ENCODE peak calls at places on chromosomes 11 and 22, in ten cellular contexts. One of them, this sample, is unnamed.

GRCh38 chr22:35608088-35608487 is 9.0 kb downstream of the MB start:
- DNase-seq in HFFc6: no peak
- DNase-seq in H54: no peak
- DNase-seq in retina: no peak
- DNase-seq in suprapubic skin: no peak
- DNase-seq in cardiac fibroblast: no peak
- DNase-seq in Daoy: no peak
- DNase-seq in stimulated activated CD4-positive, alpha-beta T cell treated with anti-CD3 and anti-CD28 coated beads, Interleukin-12 subunit alpha, Interleukin-12 subunit beta, amount 100 ng/mL, for 4 hours: no peak
- DNase-seq in ELR: no peak
- DNase-seq in GM06990: no peak
- DNase-seq in this sample: no peak

GRCh38 chr11:76605338-76606074 is 65.0 kb downstream of the LRRC32 start:
- DNase-seq in retina: no peak
- DNase-seq in GM06990: no peak
- DNase-seq in stimulated activated CD4-positive, alpha-beta T cell treated with anti-CD3 and anti-CD28 coated beads, Interleukin-12 subunit alpha, Interleukin-12 subunit beta, amount 100 ng/mL, for 4 hours: no peak
- DNase-seq in suprapubic skin: peak; percentile 56
- DNase-seq in Daoy: no peak
- DNase-seq in ELR: no peak
- DNase-seq in cardiac fibroblast: no peak
- DNase-seq in HFFc6: no peak
- DNase-seq in H54: no peak
- DNase-seq in this sample: no peak

GRCh38 chr11:119120639-119121007 is 757 bp upstream of the HINFP start:
- DNase-seq in suprapubic skin: no peak
- DNase-seq in stimulated activated CD4-positive, alpha-beta T cell treated with anti-CD3 and anti-CD28 coated beads, Interleukin-12 subunit alpha, Interleukin-12 subunit beta, amount 100 ng/mL, for 4 hours: no peak
- DNase-seq in Daoy: peak; percentile 39
- DNase-seq in cardiac fibroblast: peak; percentile 44
- DNase-seq in ELR: peak; percentile 41
- DNase-seq in H54: no peak
- DNase-seq in GM06990: no peak
- DNase-seq in retina: no peak
- DNase-seq in HFFc6: peak; percentile 38
- DNase-seq in this sample: peak; percentile 90

GRCh38 chr11:1826552-1827094 is 8.2 kb upstream of the SYT8 start:
- DNase-seq in retina: no peak
- DNase-seq in Daoy: peak; percentile 80
- DNase-seq in H54: peak; percentile 94
- DNase-seq in HFFc6: no peak
- DNase-seq in GM06990: no peak
- DNase-seq in ELR: peak; percentile 20
- DNase-seq in stimulated activated CD4-positive, alpha-beta T cell treated with anti-CD3 and anti-CD28 coated beads, Interleukin-12 subunit alpha, Interleukin-12 subunit beta, amount 100 ng/mL, for 4 hours: no peak
- DNase-seq in cardiac fibroblast: peak; percentile 93
- DNase-seq in suprapubic skin: peak; percentile 59
- DNase-seq in this sample: no peak

GRCh38 chr11:102891736-102892135 is 17.0 kb upstream of the MMP12 start:
- DNase-seq in Daoy: no peak
- DNase-seq in ELR: no peak
- DNase-seq in H54: no peak
- DNase-seq in suprapubic skin: no peak
- DNase-seq in cardiac fibroblast: no peak
- DNase-seq in stimulated activated CD4-positive, alpha-beta T cell treated with anti-CD3 and anti-CD28 coated beads, Interleukin-12 subunit alpha, Interleukin-12 subunit beta, amount 100 ng/mL, for 4 hours: no peak
- DNase-seq in HFFc6: peak; percentile 5
- DNase-seq in GM06990: no peak
- DNase-seq in retina: no peak
- DNase-seq in this sample: no peak

GRCh38 chr11:63608353-63609345 is 5.6 kb downstream of the PLAAT3 start:
- DNase-seq in HFFc6: peak; percentile 35
- DNase-seq in H54: peak; percentile 43
- DNase-seq in GM06990: no peak
- DNase-seq in retina: no peak
- DNase-seq in cardiac fibroblast: peak; percentile 72
- DNase-seq in ELR: peak; percentile 77
- DNase-seq in suprapubic skin: peak; percentile 40
- DNase-seq in Daoy: peak; percentile 83
- DNase-seq in stimulated activated CD4-positive, alpha-beta T cell treated with anti-CD3 and anti-CD28 coated beads, Interleukin-12 subunit alpha, Interleukin-12 subunit beta, amount 100 ng/mL, for 4 hours: no peak
- DNase-seq in this sample: no peak

GRCh38 chr22:49637255-49637760 is 190.4 kb downstream of the BRD1 start:
- DNase-seq in retina: no peak
- DNase-seq in ELR: no peak
- DNase-seq in H54: no peak
- DNase-seq in stimulated activated CD4-positive, alpha-beta T cell treated with anti-CD3 and anti-CD28 coated beads, Interleukin-12 subunit alpha, Interleukin-12 subunit beta, amount 100 ng/mL, for 4 hours: no peak
- DNase-seq in GM06990: no peak
- DNase-seq in HFFc6: no peak
- DNase-seq in Daoy: no peak
- DNase-seq in cardiac fibroblast: no peak
- DNase-seq in suprapubic skin: no peak
- DNase-seq in this sample: no peak

GRCh38 chr11:118524356-118524755 is 2.9 kb upstream of the TTC36 start:
- DNase-seq in Daoy: no peak
- DNase-seq in GM06990: no peak
- DNase-seq in ELR: no peak
- DNase-seq in cardiac fibroblast: no peak
- DNase-seq in suprapubic skin: no peak
- DNase-seq in HFFc6: no peak
- DNase-seq in stimulated activated CD4-positive, alpha-beta T cell treated with anti-CD3 and anti-CD28 coated beads, Interleukin-12 subunit alpha, Interleukin-12 subunit beta, amount 100 ng/mL, for 4 hours: no peak
- DNase-seq in retina: no peak
- DNase-seq in H54: no peak
- DNase-seq in this sample: no peak

GRCh38 chr11:66971483-66971882 is 3.6 kb upstream of the C11orf86 start:
- DNase-seq in H54: no peak
- DNase-seq in ELR: peak; percentile 28
- DNase-seq in cardiac fibroblast: peak; percentile 15
- DNase-seq in HFFc6: no peak
- DNase-seq in suprapubic skin: no peak
- DNase-seq in Daoy: no peak
- DNase-seq in retina: no peak
- DNase-seq in GM06990: no peak
- DNase-seq in stimulated activated CD4-positive, alpha-beta T cell treated with anti-CD3 and anti-CD28 coated beads, Interleukin-12 subunit alpha, Interleukin-12 subunit beta, amount 100 ng/mL, for 4 hours: no peak
- DNase-seq in this sample: no peak

GRCh38 chr11:74581954-74582547 is 10.3 kb upstream of the POLD3 start:
- DNase-seq in suprapubic skin: no peak
- DNase-seq in retina: no peak
- DNase-seq in stimulated activated CD4-positive, alpha-beta T cell treated with anti-CD3 and anti-CD28 coated beads, Interleukin-12 subunit alpha, Interleukin-12 subunit beta, amount 100 ng/mL, for 4 hours: no peak
- DNase-seq in ELR: no peak
- DNase-seq in GM06990: no peak
- DNase-seq in H54: no peak
- DNase-seq in cardiac fibroblast: no peak
- DNase-seq in HFFc6: no peak
- DNase-seq in Daoy: no peak
- DNase-seq in this sample: no peak

GRCh38 chr22:23020659-23021293 is 49.5 kb upstream of the GNAZ start:
- DNase-seq in cardiac fibroblast: no peak
- DNase-seq in HFFc6: no peak
- DNase-seq in Daoy: no peak
- DNase-seq in suprapubic skin: no peak
- DNase-seq in stimulated activated CD4-positive, alpha-beta T cell treated with anti-CD3 and anti-CD28 coated beads, Interleukin-12 subunit alpha, Interleukin-12 subunit beta, amount 100 ng/mL, for 4 hours: no peak
- DNase-seq in H54: no peak
- DNase-seq in retina: no peak
- DNase-seq in GM06990: no peak
- DNase-seq in ELR: no peak
- DNase-seq in this sample: no peak